ENCODE peak calls at places on chromosomes 11 and 22, in five cellular contexts. I is activated CD8-positive, alpha-beta T cell treated with anti-CD3 and anti-CD28 coated beads for 36 hours; T is adrenal gland; J is K562; M is IMR-90. K is an unnamed sample.

GRCh38 chr22:25404556-25404922 is 159.9 kb upstream of the GRK3 start:
- DNase-seq in I (no peak), T (no peak), J (peak), M (no peak), K (no peak)

GRCh38 chr11:1926156-1927031 is 6.9 kb downstream of the TNNT3 start:
- DNase-seq in I (no peak), T (no peak), J (no peak), M (no peak), K (no peak)

GRCh38 chr11:1024597-1025409 is 11.7 kb downstream of the MUC6 start:
- DNase-seq in I (no peak), T (no peak), J (no peak), M (no peak), K (no peak)

GRCh38 chr11:69913591-69914285 is 94.5 kb upstream of the FGF3 start:
- DNase-seq in I (no peak), T (no peak), J (no peak), M (no peak), K (no peak)

GRCh38 chr11:121152764-121153163 is 51.7 kb downstream of the TECTA start:
- DNase-seq in I (no peak), T (no peak), J (no peak), M (no peak), K (no peak)

GRCh38 chr11:24697722-24698121 is 200.9 kb downstream of the LUZP2 start:
- DNase-seq in I (no peak), T (no peak), J (no peak), M (peak), K (no peak)

GRCh38 chr11:67293090-67293489 is 4.0 kb downstream of the ANKRD13D start:
- DNase-seq in I (no peak), T (no peak), J (no peak), M (peak), K (no peak)

GRCh38 chr11:69270929-69271328 is 23.0 kb upstream of the MYEOV start:
- DNase-seq in I (no peak), T (no peak), J (no peak), M (no peak), K (no peak)

GRCh38 chr22:38269466-38269865 is 3.3 kb downstream of the TMEM184B start:
- DNase-seq in I (no peak), T (no peak), J (no peak), M (no peak), K (no peak)

GRCh38 chr11:12066056-12066798 is 44.2 kb upstream of the MICAL2 start:
- DNase-seq in I (no peak), T (peak), J (no peak), M (peak), K (no peak)

GRCh38 chr22:36224245-36224644 is 15.1 kb downstream of the APOL2 start:
- DNase-seq in I (no peak), T (peak), J (no peak), M (no peak), K (no peak)

GRCh38 chr11:115670538-115671200 is 166.5 kb upstream of the CADM1 start:
- DNase-seq in I (no peak), T (no peak), J (no peak), M (no peak), K (no peak)

GRCh38 chr22:35705141-35705540 is 12.5 kb upstream of the APOL5 start:
- DNase-seq in I (no peak), T (no peak), J (no peak), M (peak), K (no peak)

GRCh38 chr11:119316729-119317591 is at the start of gene MCAM:
- DNase-seq in I (no peak), T (peak), J (peak), M (peak), K (peak)

GRCh38 chr22:27800250-27801131 is 1.1 kb downstream of the MN1 start:
- DNase-seq in I (no peak), T (no peak), J (no peak), M (no peak), K (peak)

GRCh38 chr22:25960375-25960774 is 208.9 kb upstream of the SEZ6L start:
- DNase-seq in I (no peak), T (no peak), J (no peak), M (no peak), K (no peak)

GRCh38 chr11:19345519-19345847 is 104.7 kb upstream of the E2F8 start:
- DNase-seq in I (no peak), T (no peak), J (no peak), M (no peak), K (peak)

GRCh38 chr11:76388408-76388807 is 7.3 kb downstream of the GVQW3 start:
- DNase-seq in I (no peak), T (no peak), J (no peak), M (no peak), K (no peak)

GRCh38 chr11:73288873-73289707 is 17.0 kb downstream of the P2RY6 start:
- DNase-seq in I (peak), T (peak), J (peak), M (peak), K (peak)

GRCh38 chr11:13923716-13924650 is 38.5 kb upstream of the SPON1 start:
- DNase-seq in I (no peak), T (no peak), J (no peak), M (no peak), K (no peak)

GRCh38 chr11:96388891-96389603 is 665 bp downstream of the CCDC82 start:
- DNase-seq in I (no peak), T (no peak), J (peak), M (no peak), K (no peak)

GRCh38 chr11:118042791-118043190 is 34.1 kb upstream of the TMPRSS4 start:
- DNase-seq in I (no peak), T (no peak), J (no peak), M (no peak), K (no peak)

GRCh38 chr22:48083502-48083901 is 1321.1 kb downstream of the TBC1D22A start:
- DNase-seq in I (no peak), T (no peak), J (no peak), M (no peak), K (no peak)

GRCh38 chr11:122661182-122661945 is 5.8 kb downstream of the UBASH3B start:
- DNase-seq in I (no peak), T (no peak), J (no peak), M (peak), K (no peak)

GRCh38 chr22:37244114-37244921 is at the start of gene RAC2:
- DNase-seq in I (peak), T (peak), J (peak), M (peak), K (no peak)

GRCh38 chr22:43955883-43956286 is 643 bp downstream of the SAMM50 start:
- DNase-seq in I (peak), T (no peak), J (no peak), M (no peak), K (no peak)

GRCh38 chr11:33668468-33668825 is 32.2 kb downstream of the C11orf91 start:
- DNase-seq in I (no peak), T (no peak), J (no peak), M (no peak), K (no peak)

GRCh38 chr22:24240381-24240780 is 4.5 kb downstream of the GGT5 start:
- DNase-seq in I (no peak), T (no peak), J (no peak), M (no peak), K (no peak)

GRCh38 chr11:116691779-116692178 is 81.0 kb downstream of the BUD13 start:
- DNase-seq in I (peak), T (peak), J (peak), M (peak), K (peak)

GRCh38 chr11:8886332-8886731 is 24.7 kb upstream of the AKIP1 start:
- DNase-seq in I (no peak), T (no peak), J (no peak), M (peak), K (no peak)

GRCh38 chr11:115144014-115144413 is 360.2 kb downstream of the CADM1 start:
- DNase-seq in I (no peak), T (no peak), J (no peak), M (no peak), K (no peak)

GRCh38 chr11:116086426-116086825 is 582.2 kb upstream of the CADM1 start:
- DNase-seq in I (no peak), T (no peak), J (no peak), M (no peak), K (no peak)

GRCh38 chr11:60485987-60486386 is 6.6 kb upstream of the MS4A12 start:
- DNase-seq in I (peak), T (peak), J (peak), M (no peak), K (peak)

GRCh38 chr22:20112623-20113511 is 3.0 kb upstream of the RANBP1 start:
- DNase-seq in I (no peak), T (no peak), J (no peak), M (no peak), K (no peak)

GRCh38 chr11:19982761-19983495 is 177.3 kb downstream of the DBX1 start:
- DNase-seq in I (no peak), T (no peak), J (no peak), M (peak), K (no peak)

GRCh38 chr11:105878510-105878909 is 143.5 kb downstream of the MSANTD4 start:
- DNase-seq in I (no peak), T (no peak), J (no peak), M (no peak), K (no peak)

GRCh38 chr11:70522613-70523311 is 124.4 kb downstream of the CTTN start:
- DNase-seq in I (no peak), T (no peak), J (no peak), M (no peak), K (peak)

GRCh38 chr11:44728491-44728910 is 1.7 kb downstream of the TSPAN18 start:
- DNase-seq in I (no peak), T (peak), J (no peak), M (no peak), K (no peak)
- TF ChIP-seq CTCF in I (no peak), T (no peak), J (no peak), M (no peak), K (no peak)

GRCh38 chr11:65932558-65932919 is 12.7 kb upstream of the TSGA10IP start:
- DNase-seq in I (no peak), T (no peak), J (peak), M (no peak), K (no peak)
- TF ChIP-seq CTCF in I (peak), T (no peak), J (peak), M (peak), K (peak)

GRCh38 chr11:90635145-90635544 is 412.3 kb upstream of the CHORDC1 start:
- DNase-seq in I (no peak), T (no peak), J (no peak), M (no peak), K (no peak)

GRCh38 chr11:90635886-90636285 is 413.0 kb upstream of the CHORDC1 start:
- DNase-seq in I (no peak), T (no peak), J (no peak), M (no peak), K (no peak)

GRCh38 chr11:90639687-90640086 is 416.8 kb upstream of the CHORDC1 start:
- DNase-seq in I (no peak), T (no peak), J (no peak), M (no peak), K (no peak)
- TF ChIP-seq CTCF in I (no peak), T (peak), J (no peak), M (no peak), K (peak)

DNA sequence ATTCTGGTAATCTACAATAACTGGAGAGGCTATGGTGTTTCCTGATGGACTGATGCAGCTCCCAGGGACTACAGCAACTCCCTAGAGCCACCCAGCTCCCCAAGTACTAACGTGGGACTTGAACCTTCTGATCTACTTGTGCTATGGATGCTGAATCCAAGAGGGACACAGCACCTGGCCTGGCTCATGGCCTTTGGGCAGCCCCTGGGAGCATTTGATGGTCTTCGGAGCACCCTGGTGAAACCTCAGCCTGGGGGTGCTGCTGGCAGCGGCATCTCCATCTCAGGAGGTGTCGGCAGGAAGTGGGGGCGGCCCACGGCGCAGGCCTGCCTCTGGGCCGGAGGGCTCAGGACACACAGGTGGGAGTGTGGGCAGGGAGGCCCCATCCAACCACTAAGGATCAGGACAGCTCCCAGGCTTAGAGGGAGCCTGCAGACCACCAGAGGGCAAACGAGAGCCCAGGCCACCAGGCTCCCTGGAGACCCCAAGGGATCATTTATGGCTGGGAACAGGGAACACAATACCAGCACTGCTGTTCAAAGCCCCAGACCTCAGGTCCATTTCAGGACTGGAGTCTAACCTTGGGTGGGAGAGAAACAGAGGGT is 8.7 kb downstream of the EHD1 start:
- DNase-seq in I (no peak), T (no peak), J (peak), M (no peak), K (peak)
- TF ChIP-seq CTCF in I (peak), T (no peak), J (peak), M (peak), K (peak)

DNA sequence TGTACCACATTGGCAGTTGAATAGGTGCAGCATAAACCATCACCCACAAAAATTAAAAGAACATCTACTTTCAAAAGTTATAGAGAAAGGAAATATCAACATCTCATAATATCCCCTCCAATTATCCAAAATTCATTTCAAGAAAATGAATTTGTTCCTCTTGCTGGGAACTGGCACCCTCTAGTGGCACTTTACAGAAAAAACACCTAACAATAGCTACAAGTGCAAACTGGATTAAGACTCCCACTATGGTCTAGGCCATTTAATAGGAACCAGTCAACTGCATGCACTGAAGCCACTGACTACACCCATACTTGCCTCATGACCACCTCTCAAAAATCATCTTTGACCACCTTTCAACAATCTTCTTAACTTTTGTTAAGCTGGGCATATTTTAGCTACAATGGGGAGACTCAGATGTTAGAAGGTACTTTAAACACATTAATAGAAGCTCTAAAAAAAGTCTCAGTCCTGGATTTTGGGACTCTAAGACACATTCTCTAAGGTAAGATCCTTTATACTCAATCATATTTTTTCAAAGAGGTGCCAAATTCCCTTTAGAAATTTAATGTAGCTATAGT is 17.3 kb downstream of the TRAF6 start:
- DNase-seq in I (peak), T (no peak), J (peak), M (peak), K (peak)
- TF ChIP-seq CTCF in I (peak), T (peak), J (peak), M (peak), K (peak)

GRCh38 chr11:112663947-112664634 is 297.1 kb upstream of the NCAM1 start:
- DNase-seq in I (no peak), T (no peak), J (no peak), M (no peak), K (no peak)
- TF ChIP-seq CTCF in I (no peak), T (no peak), J (no peak), M (no peak), K (no peak)